ENCODE peak calls at places on chromosomes 6 and 20, in ten cellular contexts. C is AG04449; E is NCI-H1417; O is stimulated activated CD4-positive, alpha-beta T cell treated with anti-CD3 and anti-CD28 coated beads, Interleukin-1b, Interleukin-23, amount 100 ng/mL, for 24 hours; F is HEK293T; U is activated CD4-positive, alpha-beta T cell treated with anti-CD3 and anti-CD28 coated beads for 24 hours; M is suprapubic skin; Z is GM20000; A is NCI-H2171 treated with DMSO at 0.1 percent for 48 hours; X is T-cell. R is an unnamed sample.

GRCh38 chr6:130431346-130431745 is 65.5 kb downstream of the TMEM200A start:
- DNase-seq in C (no peak), E (peak; percentile 80), O (no peak), F (no peak), U (no peak), M (no peak), Z (no peak), A (no peak), X (no peak), R (no peak)

GRCh38 chr6:152952045-152952444 is 30.8 kb downstream of the FBXO5 start:
- DNase-seq in C (no peak), E (no peak), O (no peak), F (no peak), U (no peak), M (no peak), Z (no peak), A (no peak), X (no peak), R (no peak)

GRCh38 chr20:17950670-17951069 is 17.9 kb downstream of the SNX5 start:
- DNase-seq in C (no peak), E (no peak), O (no peak), F (no peak), U (no peak), M (no peak), Z (no peak), A (no peak), X (no peak), R (no peak)

GRCh38 chr20:9488063-9488462 is 26.3 kb upstream of the LAMP5 start:
- DNase-seq in C (no peak), E (no peak), O (no peak), F (no peak), U (no peak), M (no peak), Z (no peak), A (peak; percentile 27), X (no peak), R (no peak)

GRCh38 chr6:19759117-19759880 is 77.9 kb upstream of the ID4 start:
- DNase-seq in C (peak; percentile 33), E (no peak), O (no peak), F (no peak), U (no peak), M (no peak), Z (no peak), A (no peak), X (no peak), R (no peak)

GRCh38 chr20:43844778-43845614 is 69.7 kb upstream of the TOX2 start:
- DNase-seq in C (peak; percentile 77), E (peak; percentile 53), O (no peak), F (no peak), U (no peak), M (no peak), Z (no peak), A (peak; percentile 7), X (no peak), R (no peak)

GRCh38 chr6:47302043-47302442 is 7.7 kb downstream of the TNFRSF21 start:
- DNase-seq in C (no peak), E (no peak), O (no peak), F (no peak), U (no peak), M (no peak), Z (peak; percentile 14), A (peak; percentile 9), X (no peak), R (no peak)

GRCh38 chr6:102327697-102328227 is 934.3 kb downstream of the GRIK2 start:
- DNase-seq in C (no peak), E (no peak), O (no peak), F (no peak), U (no peak), M (no peak), Z (no peak), A (no peak), X (no peak), R (no peak)

GRCh38 chr6:147677647-147678046 is 169.2 kb downstream of the SAMD5 start:
- DNase-seq in C (no peak), E (no peak), O (no peak), F (no peak), U (no peak), M (no peak), Z (no peak), A (peak; percentile 62), X (no peak), R (no peak)

GRCh38 chr6:37630281-37630799 is 67.3 kb downstream of the MDGA1 start:
- DNase-seq in C (peak; percentile 94), E (no peak), O (no peak), F (no peak), U (no peak), M (no peak), Z (no peak), A (no peak), X (no peak), R (no peak)

GRCh38 chr6:138339024-138339423 is 38.7 kb upstream of the SMIM28 start:
- DNase-seq in C (no peak), E (no peak), O (no peak), F (no peak), U (no peak), M (no peak), Z (no peak), A (no peak), X (no peak), R (no peak)

GRCh38 chr6:118876814-118877213 is 17.1 kb upstream of the ASF1A start:
- DNase-seq in C (peak; percentile 40), E (no peak), O (no peak), F (no peak), U (no peak), M (no peak), Z (no peak), A (no peak), X (no peak), R (no peak)

GRCh38 chr6:126721581-126722145 is 381.7 kb downstream of the CENPW start:
- DNase-seq in C (peak; percentile 86), E (no peak), O (no peak), F (no peak), U (no peak), M (no peak), Z (no peak), A (no peak), X (no peak), R (no peak)

GRCh38 chr20:15930324-15931305 is 642.6 kb downstream of the KIF16B start:
- DNase-seq in C (no peak), E (peak; percentile 80), O (no peak), F (peak; percentile 18), U (no peak), M (no peak), Z (no peak), A (peak; percentile 83), X (no peak), R (no peak)

GRCh38 chr6:10099648-10100047 is 315.2 kb downstream of the TFAP2A start:
- DNase-seq in C (no peak), E (no peak), O (no peak), F (no peak), U (no peak), M (no peak), Z (no peak), A (no peak), X (no peak), R (no peak)

GRCh38 chr6:107633680-107634141 is 143.8 kb downstream of the SOBP start:
- DNase-seq in C (no peak), E (no peak), O (no peak), F (no peak), U (no peak), M (no peak), Z (no peak), A (no peak), X (no peak), R (no peak)

GRCh38 chr20:56427797-56428196 is 15.7 kb downstream of the CASS4 start:
- DNase-seq in C (no peak), E (no peak), O (no peak), F (no peak), U (no peak), M (no peak), Z (no peak), A (no peak), X (no peak), R (no peak)

GRCh38 chr6:138637822-138638221 is 135.7 kb upstream of the CCDC28A start:
- DNase-seq in C (no peak), E (no peak), O (no peak), F (no peak), U (no peak), M (no peak), Z (no peak), A (no peak), X (no peak), R (no peak)

GRCh38 chr6:106513813-106514212 is 115.5 kb downstream of the RTN4IP1 start:
- DNase-seq in C (no peak), E (no peak), O (no peak), F (no peak), U (no peak), M (no peak), Z (peak; percentile 37), A (peak; percentile 39), X (no peak), R (no peak)